ENCODE peak calls at places on chromosomes 3 and 15, in seven cellular contexts. One of them, this sample, is unnamed.

GRCh38 chr15:28975766-28976179 is 90.0 kb downstream of the APBA2 start:
- DNase-seq in transverse colon: peak
- DNase-seq in Panc1: no peak
- DNase-seq in upper lobe of left lung: no peak
- DNase-seq in GM12891: peak
- DNase-seq in spleen: peak
- DNase-seq in GM12892: peak
- DNase-seq in this sample: no peak

GRCh38 chr3:177102526-177102925 is 94.8 kb downstream of the TBL1XR1 start:
- DNase-seq in transverse colon: no peak
- DNase-seq in Panc1: no peak
- DNase-seq in upper lobe of left lung: no peak
- DNase-seq in GM12891: no peak
- DNase-seq in spleen: no peak
- DNase-seq in GM12892: no peak
- DNase-seq in this sample: no peak

GRCh38 chr3:194277547-194278091 is 73.5 kb downstream of the CPN2 start:
- DNase-seq in transverse colon: peak
- DNase-seq in Panc1: no peak
- DNase-seq in upper lobe of left lung: peak
- DNase-seq in GM12891: no peak
- DNase-seq in spleen: no peak
- DNase-seq in GM12892: no peak
- DNase-seq in this sample: no peak

GRCh38 chr3:186152889-186153292 is 44.0 kb upstream of the ETV5 start:
- DNase-seq in transverse colon: no peak
- DNase-seq in Panc1: no peak
- DNase-seq in upper lobe of left lung: no peak
- DNase-seq in GM12891: peak
- DNase-seq in spleen: no peak
- DNase-seq in GM12892: peak
- DNase-seq in this sample: peak

GRCh38 chr3:38574411-38575278 is 74.8 kb downstream of the SCN5A start:
- DNase-seq in transverse colon: no peak
- DNase-seq in Panc1: no peak
- DNase-seq in upper lobe of left lung: no peak
- DNase-seq in GM12891: no peak
- DNase-seq in spleen: peak
- DNase-seq in GM12892: no peak
- DNase-seq in this sample: no peak

GRCh38 chr15:39920510-39921273 is 626 bp upstream of the GPR176 start:
- DNase-seq in transverse colon: peak
- DNase-seq in Panc1: no peak
- DNase-seq in upper lobe of left lung: peak
- DNase-seq in GM12891: peak
- DNase-seq in spleen: peak
- DNase-seq in GM12892: peak
- DNase-seq in this sample: peak

GRCh38 chr3:184683900-184684560 is 27.8 kb downstream of the MAGEF1 start:
- DNase-seq in transverse colon: no peak
- DNase-seq in Panc1: no peak
- DNase-seq in upper lobe of left lung: no peak
- DNase-seq in GM12891: no peak
- DNase-seq in spleen: peak
- DNase-seq in GM12892: no peak
- DNase-seq in this sample: no peak

GRCh38 chr15:63401078-63401477 is 19.4 kb upstream of the CA12 start:
- DNase-seq in transverse colon: no peak
- DNase-seq in Panc1: no peak
- DNase-seq in upper lobe of left lung: no peak
- DNase-seq in GM12891: no peak
- DNase-seq in spleen: no peak
- DNase-seq in GM12892: no peak
- DNase-seq in this sample: no peak

GRCh38 chr15:68186671-68187397 is 18.3 kb downstream of the CALML4 start:
- DNase-seq in transverse colon: no peak
- DNase-seq in Panc1: no peak
- DNase-seq in upper lobe of left lung: no peak
- DNase-seq in GM12891: no peak
- DNase-seq in spleen: no peak
- DNase-seq in GM12892: no peak
- DNase-seq in this sample: no peak

GRCh38 chr3:161104561-161105551 is at the start of gene B3GALNT1:
- DNase-seq in transverse colon: peak
- DNase-seq in Panc1: peak
- DNase-seq in upper lobe of left lung: peak
- DNase-seq in GM12891: peak
- DNase-seq in spleen: peak
- DNase-seq in GM12892: peak
- DNase-seq in this sample: no peak

GRCh38 chr15:84669726-84670125 is 11.7 kb upstream of the NMB start:
- DNase-seq in transverse colon: no peak
- DNase-seq in Panc1: no peak
- DNase-seq in upper lobe of left lung: no peak
- DNase-seq in GM12891: no peak
- DNase-seq in spleen: no peak
- DNase-seq in GM12892: no peak
- DNase-seq in this sample: no peak

GRCh38 chr3:151299006-151299405 is 17.6 kb downstream of the GPR87 start:
- DNase-seq in transverse colon: no peak
- DNase-seq in Panc1: no peak
- DNase-seq in upper lobe of left lung: no peak
- DNase-seq in GM12891: no peak
- DNase-seq in spleen: no peak
- DNase-seq in GM12892: no peak
- DNase-seq in this sample: no peak

GRCh38 chr3:160831411-160831810 is 75.4 kb downstream of the PPM1L start:
- DNase-seq in transverse colon: no peak
- DNase-seq in Panc1: no peak
- DNase-seq in upper lobe of left lung: no peak
- DNase-seq in GM12891: no peak
- DNase-seq in spleen: no peak
- DNase-seq in GM12892: no peak
- DNase-seq in this sample: no peak

GRCh38 chr3:112894258-112894657 is 47.6 kb upstream of the CD200R1L start:
- DNase-seq in transverse colon: no peak
- DNase-seq in Panc1: no peak
- DNase-seq in upper lobe of left lung: no peak
- DNase-seq in GM12891: no peak
- DNase-seq in spleen: no peak
- DNase-seq in GM12892: no peak
- DNase-seq in this sample: no peak

GRCh38 chr3:147405552-147406254 is 640 bp downstream of the ZIC4 start:
- DNase-seq in transverse colon: no peak
- DNase-seq in Panc1: no peak
- DNase-seq in upper lobe of left lung: no peak
- DNase-seq in GM12891: no peak
- DNase-seq in spleen: no peak
- DNase-seq in GM12892: no peak
- DNase-seq in this sample: no peak

GRCh38 chr3:187567026-187567425 is 103.2 kb downstream of the SST start:
- DNase-seq in transverse colon: no peak
- DNase-seq in Panc1: no peak
- DNase-seq in upper lobe of left lung: no peak
- DNase-seq in GM12891: no peak
- DNase-seq in spleen: no peak
- DNase-seq in GM12892: no peak
- DNase-seq in this sample: peak

GRCh38 chr15:73567022-73567421 is 66.2 kb downstream of the NPTN start:
- DNase-seq in transverse colon: no peak
- DNase-seq in Panc1: no peak
- DNase-seq in upper lobe of left lung: no peak
- DNase-seq in GM12891: no peak
- DNase-seq in spleen: no peak
- DNase-seq in GM12892: no peak
- DNase-seq in this sample: no peak

GRCh38 chr15:87167055-87167454 is 1087.4 kb downstream of the AGBL1 start:
- DNase-seq in transverse colon: no peak
- DNase-seq in Panc1: no peak
- DNase-seq in upper lobe of left lung: no peak
- DNase-seq in GM12891: no peak
- DNase-seq in spleen: no peak
- DNase-seq in GM12892: no peak
- DNase-seq in this sample: no peak

GRCh38 chr3:160400631-160401150 is 1.2 kb downstream of the SMC4 start:
- DNase-seq in transverse colon: peak
- DNase-seq in Panc1: no peak
- DNase-seq in upper lobe of left lung: peak
- DNase-seq in GM12891: no peak
- DNase-seq in spleen: peak
- DNase-seq in GM12892: peak
- DNase-seq in this sample: peak

GRCh38 chr15:91889143-91889815 is 35.8 kb downstream of the SLCO3A1 start:
- DNase-seq in transverse colon: no peak
- DNase-seq in Panc1: no peak
- DNase-seq in upper lobe of left lung: no peak
- DNase-seq in GM12891: no peak
- DNase-seq in spleen: no peak
- DNase-seq in GM12892: no peak
- DNase-seq in this sample: no peak

GRCh38 chr3:153070153-153070868 is 91.7 kb upstream of the RAP2B start:
- DNase-seq in transverse colon: no peak
- DNase-seq in Panc1: no peak
- DNase-seq in upper lobe of left lung: no peak
- DNase-seq in GM12891: no peak
- DNase-seq in spleen: no peak
- DNase-seq in GM12892: no peak
- DNase-seq in this sample: peak

GRCh38 chr15:60918234-60918964 is 310.7 kb downstream of the RORA start:
- DNase-seq in transverse colon: peak
- DNase-seq in Panc1: no peak
- DNase-seq in upper lobe of left lung: no peak
- DNase-seq in GM12891: no peak
- DNase-seq in spleen: no peak
- DNase-seq in GM12892: no peak
- DNase-seq in this sample: no peak
- TF ChIP-seq POLR2AphosphoS5 in transverse colon: no peak
- TF ChIP-seq POLR2AphosphoS5 in Panc1: no peak
- TF ChIP-seq POLR2AphosphoS5 in upper lobe of left lung: no peak
- TF ChIP-seq POLR2AphosphoS5 in GM12891: no peak
- TF ChIP-seq POLR2AphosphoS5 in spleen: no peak
- TF ChIP-seq POLR2AphosphoS5 in GM12892: no peak
- TF ChIP-seq POLR2AphosphoS5 in this sample: no peak

GRCh38 chr15:42920281-42921048 is at the start of gene TTBK2:
- DNase-seq in transverse colon: peak
- DNase-seq in Panc1: peak
- DNase-seq in upper lobe of left lung: peak
- DNase-seq in GM12891: peak
- DNase-seq in spleen: peak
- DNase-seq in GM12892: peak
- DNase-seq in this sample: peak
- TF ChIP-seq POLR2AphosphoS5 in transverse colon: peak
- TF ChIP-seq POLR2AphosphoS5 in Panc1: no peak
- TF ChIP-seq POLR2AphosphoS5 in upper lobe of left lung: peak
- TF ChIP-seq POLR2AphosphoS5 in GM12891: no peak
- TF ChIP-seq POLR2AphosphoS5 in spleen: peak
- TF ChIP-seq POLR2AphosphoS5 in GM12892: no peak
- TF ChIP-seq POLR2AphosphoS5 in this sample: no peak

DNA sequence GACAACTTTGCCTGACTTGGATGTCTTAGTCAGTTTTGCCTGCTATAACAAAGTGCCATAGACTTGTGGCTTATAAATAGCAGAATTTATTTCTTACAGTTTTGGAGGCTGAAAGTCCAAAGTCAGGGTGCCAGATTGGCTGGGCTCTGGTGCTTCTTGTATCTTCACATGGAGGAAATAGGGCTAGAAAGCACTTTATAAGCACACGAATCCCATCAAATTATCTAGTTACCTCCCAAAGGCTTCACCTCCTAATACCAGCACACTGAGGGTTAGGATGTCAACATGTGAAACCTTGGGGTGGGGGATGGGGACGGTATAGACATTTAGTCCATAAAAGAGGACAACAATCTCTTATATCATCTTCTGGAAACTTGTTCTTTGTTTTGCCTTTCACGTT is 116.8 kb downstream of the SQOR start:
- DNase-seq in transverse colon: no peak
- DNase-seq in Panc1: no peak
- DNase-seq in upper lobe of left lung: no peak
- DNase-seq in GM12891: no peak
- DNase-seq in spleen: no peak
- DNase-seq in GM12892: no peak
- DNase-seq in this sample: no peak
- TF ChIP-seq POLR2AphosphoS5 in transverse colon: no peak
- TF ChIP-seq POLR2AphosphoS5 in Panc1: no peak
- TF ChIP-seq POLR2AphosphoS5 in upper lobe of left lung: no peak
- TF ChIP-seq POLR2AphosphoS5 in GM12891: no peak
- TF ChIP-seq POLR2AphosphoS5 in spleen: no peak
- TF ChIP-seq POLR2AphosphoS5 in GM12892: no peak
- TF ChIP-seq POLR2AphosphoS5 in this sample: no peak

GRCh38 chr15:88246081-88246480 is 10.5 kb downstream of the NTRK3 start:
- DNase-seq in transverse colon: no peak
- DNase-seq in Panc1: no peak
- DNase-seq in upper lobe of left lung: no peak
- DNase-seq in GM12891: no peak
- DNase-seq in spleen: no peak
- DNase-seq in GM12892: no peak
- DNase-seq in this sample: no peak

GRCh38 chr15:88249220-88249619 is 7.3 kb downstream of the NTRK3 start:
- DNase-seq in transverse colon: no peak
- DNase-seq in Panc1: no peak
- DNase-seq in upper lobe of left lung: no peak
- DNase-seq in GM12891: no peak
- DNase-seq in spleen: no peak
- DNase-seq in GM12892: no peak
- DNase-seq in this sample: no peak

GRCh38 chr15:88247914-88248313 is 8.6 kb downstream of the NTRK3 start:
- DNase-seq in transverse colon: no peak
- DNase-seq in Panc1: no peak
- DNase-seq in upper lobe of left lung: no peak
- DNase-seq in GM12891: no peak
- DNase-seq in spleen: no peak
- DNase-seq in GM12892: no peak
- DNase-seq in this sample: no peak

GRCh38 chr15:88243895-88244787 is 12.4 kb downstream of the NTRK3 start:
- DNase-seq in transverse colon: no peak
- DNase-seq in Panc1: no peak
- DNase-seq in upper lobe of left lung: no peak
- DNase-seq in GM12891: peak
- DNase-seq in spleen: no peak
- DNase-seq in GM12892: no peak
- DNase-seq in this sample: peak

DNA sequence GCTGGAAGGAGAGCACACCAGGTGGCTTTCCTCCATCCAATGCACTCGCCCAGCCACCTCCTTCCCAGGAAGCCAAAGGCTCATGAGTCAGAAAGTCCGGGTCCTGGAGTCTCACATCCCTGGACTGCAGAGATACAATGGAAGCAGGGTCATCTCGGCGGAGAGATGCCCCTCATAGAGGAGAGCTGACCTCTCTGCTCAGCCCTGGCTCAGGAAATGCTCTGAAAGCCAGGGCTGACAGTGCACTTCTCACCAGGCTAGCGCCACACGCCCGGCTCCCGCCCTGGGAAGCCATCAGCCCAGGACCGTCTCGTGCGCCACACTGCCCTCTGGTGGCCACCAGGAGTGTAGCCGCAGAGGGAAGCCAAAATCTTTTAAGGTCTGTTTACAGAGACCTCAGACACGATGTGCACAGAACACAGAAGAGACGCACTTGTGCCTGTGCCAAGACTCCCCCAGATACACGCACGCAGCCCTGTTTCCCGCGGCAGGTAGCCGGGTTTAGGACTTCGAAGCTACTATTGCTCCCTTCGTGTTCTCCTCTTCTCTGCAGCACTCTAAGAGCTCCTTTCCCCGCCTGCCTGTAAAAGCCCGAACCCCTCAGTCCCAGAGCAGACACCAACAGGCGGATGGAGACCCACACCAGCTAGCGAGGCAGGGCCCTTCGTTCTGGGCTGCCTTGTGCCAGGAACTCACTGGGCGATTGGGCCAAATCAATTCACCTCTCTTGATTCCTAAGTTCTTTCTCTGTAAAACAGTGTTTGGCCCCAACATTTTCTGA is 9.7 kb downstream of the NTRK3 start:
- DNase-seq in transverse colon: peak
- DNase-seq in Panc1: peak
- DNase-seq in upper lobe of left lung: peak
- DNase-seq in GM12891: peak
- DNase-seq in spleen: peak
- DNase-seq in GM12892: peak
- DNase-seq in this sample: peak
- TF ChIP-seq POLR2AphosphoS5 in transverse colon: no peak
- TF ChIP-seq POLR2AphosphoS5 in Panc1: no peak
- TF ChIP-seq POLR2AphosphoS5 in upper lobe of left lung: no peak
- TF ChIP-seq POLR2AphosphoS5 in GM12891: no peak
- TF ChIP-seq POLR2AphosphoS5 in spleen: peak
- TF ChIP-seq POLR2AphosphoS5 in GM12892: no peak
- TF ChIP-seq POLR2AphosphoS5 in this sample: no peak

This sample was measured in HL-60.